ENCODE peak calls at places on chromosomes 5 and 9, in five cellular contexts. K is tibial artery, A is non-pigmented ciliary epithelial cell, S is colonic mucosa, W is kidney glomerular epithelial cell. H is an unnamed sample.
A peak's percentile ranks its signal among the peaks of the same experiment; 100 is the strongest.

GRCh38 chr9:107999890-108000289 is 510.3 kb upstream of the KLF4 start:
- DNase-seq in K (no peak), A (no peak), W (no peak), S (no peak), H (no peak)

GRCh38 chr5:15763754-15764153 is 263.8 kb downstream of the FBXL7 start:
- DNase-seq in K (no peak), W (no peak), A (no peak), S (no peak), H (no peak)

GRCh38 chr9:95764920-95765319 is 110.6 kb upstream of the ERCC6L2 start:
- DNase-seq in W (no peak), A (no peak), K (no peak), S (no peak), H (peak; percentile 20)

GRCh38 chr5:119410448-119411170 is 41.7 kb upstream of the HSD17B4 start:
- DNase-seq in K (no peak), W (no peak), A (no peak), S (no peak), H (no peak)

GRCh38 chr5:160251406-160252155 is 22.3 kb downstream of the FABP6 start:
- DNase-seq in A (no peak), W (no peak), K (no peak), S (no peak), H (no peak)

GRCh38 chr5:39880985-39881384 is 456.2 kb upstream of the DAB2 start:
- DNase-seq in A (no peak), S (no peak), K (no peak), W (no peak), H (no peak)

GRCh38 chr5:154356256-154356655 is 89.5 kb upstream of the SAP30L start:
- DNase-seq in K (no peak), A (no peak), S (no peak), W (no peak), H (no peak)

GRCh38 chr5:151585970-151586369 is 5.2 kb downstream of the FAT2 start:
- DNase-seq in W (no peak), A (no peak), K (no peak), S (no peak), H (no peak)

GRCh38 chr9:16704096-16704488 is 166.4 kb downstream of the BNC2 start:
- DNase-seq in K (no peak), S (no peak), A (no peak), W (peak; percentile 46), H (no peak)

GRCh38 chr5:89936576-89936975 is 473.0 kb downstream of the CETN3 start:
- DNase-seq in S (no peak), A (no peak), W (no peak), K (no peak), H (no peak)

GRCh38 chr5:15031180-15031579 is 159.6 kb upstream of the ANKH start:
- DNase-seq in S (no peak), W (no peak), K (no peak), A (no peak), H (no peak)

GRCh38 chr5:127804886-127805426 is 101.8 kb downstream of the CCDC192 start:
- DNase-seq in W (no peak), S (no peak), K (no peak), A (no peak), H (no peak)

GRCh38 chr9:38622083-38622674 is 1.8 kb upstream of the ANKRD18A start:
- DNase-seq in S (peak; percentile 52), K (no peak), W (peak; percentile 24), A (no peak), H (peak; percentile 8)

GRCh38 chr9:136915632-136916329 is 28.8 kb downstream of the FBXW5 start:
- DNase-seq in K (no peak), A (no peak), S (no peak), W (no peak), H (no peak)

GRCh38 chr9:133727277-133727875 is 10.8 kb downstream of the SARDH start:
- DNase-seq in W (no peak), A (no peak), K (peak; percentile 56), S (no peak), H (no peak)

GRCh38 chr9:76374702-76375543 is 19.3 kb downstream of the RFK start:
- DNase-seq in S (peak; percentile 95), K (no peak), W (peak; percentile 85), A (peak; percentile 75), H (no peak)

GRCh38 chr9:85743290-85744128 is 1.8 kb upstream of the AGTPBP1 start:
- DNase-seq in W (peak; percentile 96), S (peak; percentile 56), K (no peak), A (peak; percentile 93), H (peak; percentile 30)

H was measured in NCI-H2227 treated with DMSO at 0.1 percent for 48 hours.